ENCODE peak calls at places on chromosomes 13 and 19, in five cellular contexts. One of them, this sample, is unnamed.

GRCh38 chr19:35154535-35155406 is at the start of gene FXYD5:
- DNase-seq in uterus: peak
- DNase-seq in tibial nerve: no peak
- DNase-seq in A549: peak
- DNase-seq in heart left ventricle: peak
- DNase-seq in this sample: peak

GRCh38 chr13:101523732-101524131 is 71.3 kb downstream of the ITGBL1 start:
- DNase-seq in uterus: no peak
- DNase-seq in tibial nerve: no peak
- DNase-seq in A549: no peak
- DNase-seq in heart left ventricle: peak
- DNase-seq in this sample: no peak

GRCh38 chr13:45615501-45616101 is at the start of gene ERICH6B:
- DNase-seq in uterus: peak
- DNase-seq in tibial nerve: peak
- DNase-seq in A549: no peak
- DNase-seq in heart left ventricle: no peak
- DNase-seq in this sample: no peak

GRCh38 chr13:108269601-108270328 is at the start of gene TNFSF13B:
- DNase-seq in uterus: no peak
- DNase-seq in tibial nerve: no peak
- DNase-seq in A549: no peak
- DNase-seq in heart left ventricle: peak
- DNase-seq in this sample: peak

GRCh38 chr13:51525567-51526165 is 58.6 kb upstream of the WDFY2 start:
- DNase-seq in uterus: no peak
- DNase-seq in tibial nerve: no peak
- DNase-seq in A549: no peak
- DNase-seq in heart left ventricle: no peak
- DNase-seq in this sample: no peak

GRCh38 chr19:52613299-52613906 is 24.8 kb downstream of the ZNF83 start:
- DNase-seq in uterus: no peak
- DNase-seq in tibial nerve: no peak
- DNase-seq in A549: no peak
- DNase-seq in heart left ventricle: no peak
- DNase-seq in this sample: no peak

GRCh38 chr13:113654591-113655357 is 3.2 kb downstream of the ATP4B start:
- DNase-seq in uterus: peak
- DNase-seq in tibial nerve: no peak
- DNase-seq in A549: no peak
- DNase-seq in heart left ventricle: no peak
- DNase-seq in this sample: peak

GRCh38 chr19:49894011-49894664 is 2.5 kb downstream of the IL4I1 start:
- DNase-seq in uterus: no peak
- DNase-seq in tibial nerve: no peak
- DNase-seq in A549: no peak
- DNase-seq in heart left ventricle: no peak
- DNase-seq in this sample: no peak

GRCh38 chr13:95745289-95745688 is 68.3 kb downstream of the DNAJC3 start:
- DNase-seq in uterus: no peak
- DNase-seq in tibial nerve: no peak
- DNase-seq in A549: no peak
- DNase-seq in heart left ventricle: no peak
- DNase-seq in this sample: no peak

GRCh38 chr13:59144700-59145099 is 1019.0 kb downstream of the DIAPH3 start:
- DNase-seq in uterus: no peak
- DNase-seq in tibial nerve: no peak
- DNase-seq in A549: no peak
- DNase-seq in heart left ventricle: no peak
- DNase-seq in this sample: no peak

GRCh38 chr19:48397636-48398328 is 4.3 kb downstream of the GRIN2D start:
- DNase-seq in uterus: no peak
- DNase-seq in tibial nerve: no peak
- DNase-seq in A549: no peak
- DNase-seq in heart left ventricle: no peak
- DNase-seq in this sample: no peak

GRCh38 chr13:112892759-112893569 is 76.0 kb upstream of the MCF2L start:
- DNase-seq in uterus: no peak
- DNase-seq in tibial nerve: no peak
- DNase-seq in A549: no peak
- DNase-seq in heart left ventricle: no peak
- DNase-seq in this sample: peak

GRCh38 chr19:46924874-46925547 is 64.2 kb downstream of the ARHGAP35 start:
- DNase-seq in uterus: no peak
- DNase-seq in tibial nerve: no peak
- DNase-seq in A549: peak
- DNase-seq in heart left ventricle: no peak
- DNase-seq in this sample: no peak

GRCh38 chr19:45863335-45863839 is 440 bp upstream of the SYMPK start:
- DNase-seq in uterus: no peak
- DNase-seq in tibial nerve: no peak
- DNase-seq in A549: no peak
- DNase-seq in heart left ventricle: no peak
- DNase-seq in this sample: no peak
- TF ChIP-seq POLR2A in uterus: no peak
- TF ChIP-seq POLR2A in tibial nerve: no peak
- TF ChIP-seq POLR2A in A549: no peak
- TF ChIP-seq POLR2A in heart left ventricle: no peak
- TF ChIP-seq POLR2A in this sample: no peak

GRCh38 chr19:19276386-19276785 is 3.3 kb upstream of the TM6SF2 start:
- DNase-seq in uterus: no peak
- DNase-seq in tibial nerve: no peak
- DNase-seq in A549: no peak
- DNase-seq in heart left ventricle: no peak
- DNase-seq in this sample: no peak

GRCh38 chr19:19275166-19275565 is 2.1 kb upstream of the TM6SF2 start:
- DNase-seq in uterus: no peak
- DNase-seq in tibial nerve: no peak
- DNase-seq in A549: no peak
- DNase-seq in heart left ventricle: no peak
- DNase-seq in this sample: no peak

GRCh38 chr19:19274716-19275115 is 1.6 kb upstream of the TM6SF2 start:
- DNase-seq in uterus: no peak
- DNase-seq in tibial nerve: no peak
- DNase-seq in A549: no peak
- DNase-seq in heart left ventricle: no peak
- DNase-seq in this sample: no peak

GRCh38 chr19:19278315-19278714 is 5.2 kb upstream of the TM6SF2 start:
- DNase-seq in uterus: no peak
- DNase-seq in tibial nerve: no peak
- DNase-seq in A549: no peak
- DNase-seq in heart left ventricle: no peak
- DNase-seq in this sample: no peak

DNA sequence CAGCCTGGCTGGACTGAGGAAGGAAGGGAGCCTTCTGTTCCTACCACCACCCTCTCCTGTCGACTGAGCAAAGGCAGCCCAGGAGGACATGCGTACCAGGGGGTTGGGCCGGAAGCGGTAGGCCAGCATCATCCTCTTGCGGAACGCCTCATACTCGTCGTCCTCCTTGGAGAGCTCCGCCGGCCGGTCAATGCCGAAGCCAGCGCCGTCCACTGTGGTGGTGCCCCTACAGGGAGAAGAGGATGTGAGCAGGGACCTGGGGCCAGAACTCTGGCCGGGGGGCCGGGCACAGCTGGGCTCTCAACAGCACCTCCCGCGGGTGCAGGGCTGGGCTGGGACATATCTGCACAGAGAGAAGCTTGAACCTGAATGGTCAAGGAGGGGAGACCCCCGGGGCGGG is 3.8 kb upstream of the TM6SF2 start:
- DNase-seq in uterus: no peak
- DNase-seq in tibial nerve: no peak
- DNase-seq in A549: no peak
- DNase-seq in heart left ventricle: no peak
- DNase-seq in this sample: no peak
- H3K27ac ChIP-seq in uterus: peak
- H3K27ac ChIP-seq in tibial nerve: no peak
- H3K27ac ChIP-seq in A549: no peak
- H3K27ac ChIP-seq in heart left ventricle: no peak
- H3K27ac ChIP-seq in this sample: no peak

GRCh38 chr19:1250374-1251232 is 2.2 kb downstream of the MIDN start:
- DNase-seq in uterus: peak
- DNase-seq in tibial nerve: no peak
- DNase-seq in A549: no peak
- DNase-seq in heart left ventricle: peak
- DNase-seq in this sample: no peak
- TF ChIP-seq POLR2A in uterus: peak
- TF ChIP-seq POLR2A in tibial nerve: no peak
- TF ChIP-seq POLR2A in A549: no peak
- TF ChIP-seq POLR2A in heart left ventricle: no peak
- TF ChIP-seq POLR2A in this sample: no peak

DNA sequence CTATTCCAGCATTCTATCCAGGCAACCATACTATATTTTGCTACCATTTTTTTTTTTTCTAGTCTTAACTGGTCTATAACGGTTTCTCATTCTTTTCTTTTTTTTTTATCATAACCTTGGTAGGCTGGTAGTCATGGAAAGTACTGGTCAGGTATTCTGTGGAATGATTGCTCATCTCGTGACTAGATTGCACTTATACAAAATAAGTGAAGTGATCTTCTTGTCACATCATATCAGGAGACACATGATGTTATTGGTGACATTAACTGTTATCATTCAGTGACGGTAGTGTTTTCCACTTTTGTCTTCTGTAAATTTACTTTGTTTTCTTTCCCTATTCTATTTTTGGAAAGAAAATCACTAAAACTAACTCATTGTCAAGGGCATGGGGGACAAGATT is 239.3 kb upstream of the SLITRK6 start:
- DNase-seq in uterus: no peak
- DNase-seq in tibial nerve: no peak
- DNase-seq in A549: no peak
- DNase-seq in heart left ventricle: no peak
- DNase-seq in this sample: no peak
- H3K27ac ChIP-seq in uterus: no peak
- H3K27ac ChIP-seq in tibial nerve: no peak
- H3K27ac ChIP-seq in A549: no peak
- H3K27ac ChIP-seq in heart left ventricle: no peak
- H3K27ac ChIP-seq in this sample: no peak

GRCh38 chr19:56760842-56761241 is 79.7 kb downstream of the PEG3 start:
- DNase-seq in uterus: no peak
- DNase-seq in tibial nerve: no peak
- DNase-seq in A549: no peak
- DNase-seq in heart left ventricle: no peak
- DNase-seq in this sample: no peak

GRCh38 chr19:56764296-56764695 is 76.2 kb downstream of the PEG3 start:
- DNase-seq in uterus: no peak
- DNase-seq in tibial nerve: no peak
- DNase-seq in A549: no peak
- DNase-seq in heart left ventricle: no peak
- DNase-seq in this sample: no peak

GRCh38 chr19:56765107-56765506 is 75.4 kb downstream of the PEG3 start:
- DNase-seq in uterus: peak
- DNase-seq in tibial nerve: no peak
- DNase-seq in A549: no peak
- DNase-seq in heart left ventricle: peak
- DNase-seq in this sample: peak

GRCh38 chr19:56759531-56759930 is 81.0 kb downstream of the PEG3 start:
- DNase-seq in uterus: no peak
- DNase-seq in tibial nerve: no peak
- DNase-seq in A549: no peak
- DNase-seq in heart left ventricle: no peak
- DNase-seq in this sample: no peak
- TF ChIP-seq POLR2A in uterus: no peak
- TF ChIP-seq POLR2A in tibial nerve: no peak
- TF ChIP-seq POLR2A in A549: no peak
- TF ChIP-seq POLR2A in heart left ventricle: no peak
- TF ChIP-seq POLR2A in this sample: no peak

GRCh38 chr19:5134683-5135082 is 165.8 kb downstream of the KDM4B start:
- DNase-seq in uterus: no peak
- DNase-seq in tibial nerve: no peak
- DNase-seq in A549: no peak
- DNase-seq in heart left ventricle: no peak
- DNase-seq in this sample: no peak
- H3K27ac ChIP-seq in uterus: no peak
- H3K27ac ChIP-seq in tibial nerve: no peak
- H3K27ac ChIP-seq in A549: no peak
- H3K27ac ChIP-seq in heart left ventricle: no peak
- H3K27ac ChIP-seq in this sample: no peak

GRCh38 chr19:18293642-18294466 is 12.4 kb upstream of the JUND start:
- DNase-seq in uterus: no peak
- DNase-seq in tibial nerve: no peak
- DNase-seq in A549: no peak
- DNase-seq in heart left ventricle: no peak
- DNase-seq in this sample: no peak

GRCh38 chr19:18291019-18291524 is 9.7 kb upstream of the JUND start:
- DNase-seq in uterus: peak
- DNase-seq in tibial nerve: no peak
- DNase-seq in A549: no peak
- DNase-seq in heart left ventricle: no peak
- DNase-seq in this sample: no peak

GRCh38 chr19:18292810-18293641 is 11.6 kb upstream of the JUND start:
- DNase-seq in uterus: peak
- DNase-seq in tibial nerve: peak
- DNase-seq in A549: peak
- DNase-seq in heart left ventricle: peak
- DNase-seq in this sample: peak

GRCh38 chr19:18291590-18292459 is 10.4 kb upstream of the JUND start:
- DNase-seq in uterus: peak
- DNase-seq in tibial nerve: peak
- DNase-seq in A549: peak
- DNase-seq in heart left ventricle: peak
- DNase-seq in this sample: peak

DNA sequence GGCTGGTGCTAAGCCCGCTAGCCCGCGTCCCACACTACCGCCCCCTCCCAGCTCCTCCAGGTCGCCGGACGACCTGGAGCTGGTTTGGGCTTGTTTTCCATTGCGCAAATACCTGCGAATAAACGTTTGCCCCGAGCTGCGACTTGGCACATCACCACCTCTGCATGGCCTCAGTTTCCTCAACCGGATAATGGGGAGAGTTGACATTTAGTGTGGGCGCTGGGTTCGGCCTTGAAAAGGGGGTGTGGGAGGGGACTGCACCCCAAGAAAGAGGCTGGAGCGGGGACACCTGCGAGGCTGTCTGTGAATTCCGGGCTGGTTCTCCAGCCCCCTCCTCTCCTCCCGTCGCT is 11.0 kb upstream of the JUND start:
- DNase-seq in uterus: no peak
- DNase-seq in tibial nerve: no peak
- DNase-seq in A549: peak
- DNase-seq in heart left ventricle: no peak
- DNase-seq in this sample: no peak
- TF ChIP-seq POLR2A in uterus: peak
- TF ChIP-seq POLR2A in tibial nerve: no peak
- TF ChIP-seq POLR2A in A549: no peak
- TF ChIP-seq POLR2A in heart left ventricle: no peak
- TF ChIP-seq POLR2A in this sample: no peak

GRCh38 chr13:23391752-23392151 is 41.8 kb downstream of the SACS start:
- DNase-seq in uterus: no peak
- DNase-seq in tibial nerve: no peak
- DNase-seq in A549: no peak
- DNase-seq in heart left ventricle: no peak
- DNase-seq in this sample: no peak
- H3K27ac ChIP-seq in uterus: no peak
- H3K27ac ChIP-seq in tibial nerve: no peak
- H3K27ac ChIP-seq in A549: no peak
- H3K27ac ChIP-seq in heart left ventricle: no peak
- H3K27ac ChIP-seq in this sample: no peak